ENCODE peak calls at places on chromosomes 16 and 17, in four cellular contexts. V, Q, R and C are unnamed samples.
A peak's percentile ranks its signal among the peaks of the same experiment; 100 is the strongest.

GRCh38 chr17:77444653-77445029 is 303.9 kb downstream of the SEC14L1 start:
- DNase-seq in V (no peak), Q (no peak), R (no peak), C (no peak)

GRCh38 chr16:30335598-30336474 is 19.3 kb downstream of the CD2BP2 start:
- DNase-seq in V (no peak), Q (peak; percentile 42), R (no peak), C (no peak)

GRCh38 chr17:40346768-40347154 is 17.8 kb downstream of the GJD3 start:
- DNase-seq in V (no peak), Q (no peak), R (no peak), C (no peak)

GRCh38 chr17:38893612-38894011 is 23.8 kb downstream of the LASP1 start:
- DNase-seq in V (peak; percentile 31), Q (no peak), R (no peak), C (no peak)

GRCh38 chr17:3827124-3827773 is 18.8 kb downstream of the NCBP3 start:
- DNase-seq in V (peak; percentile 83), Q (peak; percentile 69), R (no peak), C (peak; percentile 63)

GRCh38 chr16:2096853-2097620 is 38.7 kb downstream of the PKD1 start:
- DNase-seq in V (no peak), Q (no peak), R (no peak), C (no peak)

GRCh38 chr16:14043278-14043677 is 27.8 kb upstream of the MRTFB start:
- DNase-seq in V (no peak), Q (no peak), R (no peak), C (no peak)

GRCh38 chr16:2777231-2777902 is at the start of gene ELOB:
- DNase-seq in V (peak; percentile 80), Q (peak; percentile 94), R (peak; percentile 57), C (peak; percentile 84)

GRCh38 chr17:31548709-31549108 is 157.2 kb downstream of the RAB11FIP4 start:
- DNase-seq in V (no peak), Q (no peak), R (no peak), C (no peak)

GRCh38 chr17:3529817-3530741 is 27.5 kb downstream of the TRPV3 start:
- DNase-seq in V (peak; percentile 48), Q (peak; percentile 16), R (no peak), C (peak; percentile 82)

GRCh38 chr17:14815079-14815478 is 450.0 kb downstream of the PMP22 start:
- DNase-seq in V (no peak), Q (no peak), R (no peak), C (no peak)

GRCh38 chr17:16003841-16004240 is 4.2 kb downstream of the TTC19 start:
- DNase-seq in V (no peak), Q (no peak), R (no peak), C (no peak)

GRCh38 chr16:1788095-1788707 is 5.3 kb downstream of the IGFALS start:
- DNase-seq in V (no peak), Q (no peak), R (no peak), C (no peak)

GRCh38 chr17:28726396-28726911 is 421 bp upstream of the TLCD1 start:
- DNase-seq in V (peak; percentile 73), Q (peak; percentile 69), R (no peak), C (no peak)

GRCh38 chr17:81210868-81211267 is 11.9 kb downstream of the CEP131 start:
- DNase-seq in V (no peak), Q (no peak), R (no peak), C (no peak)

GRCh38 chr17:56292010-56292409 is 138.7 kb downstream of the ANKFN1 start:
- DNase-seq in V (no peak), Q (no peak), R (no peak), C (no peak)

GRCh38 chr17:3447625-3448024 is 14.0 kb upstream of the OR1E2 start:
- DNase-seq in V (no peak), Q (no peak), R (no peak), C (no peak)